ENCODE peak calls at places on chromosomes 13 and 19, in eight cellular contexts. Z is body of pancreas, O is progenitor cell of endocrine pancreas, K is gastrocnemius medialis, F is endothelial cell, M is GM10248, D is BJ, P is IMR-90. T is an unnamed sample.

GRCh38 chr19:33906578-33907335 is 110.1 kb downstream of the KCTD15 start:
- DNase-seq in F (peak), O (peak), P (peak), D (no peak), Z (peak), M (no peak), K (no peak), T (peak)

GRCh38 chr19:2475018-2475701 is 767 bp upstream of the GADD45B start:
- DNase-seq in P (peak), M (peak), F (no peak), Z (peak), O (no peak), D (no peak), K (no peak), T (peak)

GRCh38 chr19:33811246-33811645 is 14.6 kb downstream of the KCTD15 start:
- DNase-seq in Z (no peak), O (no peak), M (no peak), K (no peak), D (no peak), P (no peak), F (no peak), T (no peak)

GRCh38 chr19:19416280-19416679 is 10.8 kb downstream of the GATAD2A start:
- DNase-seq in O (no peak), F (no peak), P (no peak), K (no peak), M (no peak), Z (no peak), D (no peak), T (no peak)

GRCh38 chr19:47613165-47614146 is 4.5 kb downstream of the BICRA start:
- DNase-seq in P (peak), K (no peak), O (no peak), D (no peak), F (peak), Z (no peak), M (no peak), T (no peak)

GRCh38 chr13:24108615-24108965 is 51.9 kb upstream of the SPATA13 start:
- DNase-seq in P (no peak), F (no peak), M (no peak), D (no peak), O (no peak), K (no peak), Z (no peak), T (no peak)

GRCh38 chr19:30864460-30865215 is 484.6 kb downstream of the TSHZ3 start:
- DNase-seq in Z (no peak), O (no peak), D (no peak), P (no peak), F (no peak), M (no peak), K (no peak), T (no peak)

GRCh38 chr13:109737606-109738005 is 48.8 kb downstream of the IRS2 start:
- DNase-seq in P (peak), D (no peak), K (no peak), F (no peak), O (no peak), M (no peak), Z (no peak), T (no peak)

GRCh38 chr13:27036236-27036981 is 135.2 kb downstream of the USP12 start:
- DNase-seq in K (no peak), F (no peak), D (no peak), O (no peak), M (no peak), P (no peak), Z (no peak), T (no peak)

GRCh38 chr13:34391071-34391470 is 551.0 kb upstream of the NBEA start:
- DNase-seq in P (peak), M (no peak), F (no peak), O (no peak), K (no peak), Z (no peak), D (peak), T (no peak)

GRCh38 chr19:7368456-7368855 is 19.7 kb downstream of the ARHGEF18 start:
- DNase-seq in O (no peak), P (no peak), K (no peak), Z (no peak), D (no peak), F (no peak), M (no peak), T (no peak)

GRCh38 chr13:61728468-61728867 is 312.8 kb upstream of the PCDH20 start:
- DNase-seq in D (no peak), F (no peak), Z (peak), P (no peak), M (no peak), O (no peak), K (no peak), T (no peak)

GRCh38 chr19:53982611-53983010 is 8.8 kb upstream of the CACNG6 start:
- DNase-seq in P (no peak), K (no peak), M (no peak), D (no peak), Z (peak), O (peak), F (no peak), T (no peak)

DNA sequence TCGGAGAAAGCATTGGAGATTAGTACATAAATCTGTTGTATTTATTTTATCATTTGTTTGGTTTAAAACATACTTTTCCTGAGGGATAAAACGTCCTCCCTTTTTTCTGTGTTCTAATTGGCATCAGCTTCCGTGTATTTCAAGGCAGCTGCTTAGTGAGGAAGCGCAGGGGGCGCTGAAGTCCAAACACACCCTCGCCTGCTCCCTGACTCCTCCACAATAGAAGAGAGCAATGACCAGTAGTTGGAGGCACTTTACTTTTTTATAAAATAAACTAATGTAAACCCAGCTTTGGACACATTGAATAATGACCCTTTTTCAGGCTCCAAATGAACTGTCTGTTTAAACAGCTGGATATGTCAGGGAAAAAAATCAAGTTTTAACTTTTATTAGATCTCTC is 79.9 kb downstream of the RNASEH2B start:
- DNase-seq in M (no peak), K (no peak), Z (no peak), F (no peak), P (no peak), O (no peak), D (no peak), T (no peak)
- TF ChIP-seq CTCF in M (no peak), K (peak), Z (no peak), F (no peak), P (peak), O (peak), D (no peak), T (peak)

GRCh38 chr13:43195112-43195511 is 171.7 kb downstream of the DNAJC15 start:
- DNase-seq in Z (no peak), O (no peak), K (no peak), F (no peak), P (no peak), M (no peak), D (no peak), T (no peak)

GRCh38 chr13:43193789-43194188 is 170.4 kb downstream of the DNAJC15 start:
- DNase-seq in K (no peak), D (no peak), Z (no peak), P (no peak), O (no peak), M (no peak), F (no peak), T (no peak)

GRCh38 chr13:43196750-43197149 is 173.4 kb downstream of the DNAJC15 start:
- DNase-seq in M (no peak), F (no peak), P (no peak), K (no peak), O (no peak), D (no peak), Z (no peak), T (no peak)

GRCh38 chr13:43196171-43196611 is 172.8 kb downstream of the DNAJC15 start:
- DNase-seq in K (no peak), F (no peak), O (no peak), P (peak), D (no peak), M (no peak), Z (peak), T (no peak)

DNA sequence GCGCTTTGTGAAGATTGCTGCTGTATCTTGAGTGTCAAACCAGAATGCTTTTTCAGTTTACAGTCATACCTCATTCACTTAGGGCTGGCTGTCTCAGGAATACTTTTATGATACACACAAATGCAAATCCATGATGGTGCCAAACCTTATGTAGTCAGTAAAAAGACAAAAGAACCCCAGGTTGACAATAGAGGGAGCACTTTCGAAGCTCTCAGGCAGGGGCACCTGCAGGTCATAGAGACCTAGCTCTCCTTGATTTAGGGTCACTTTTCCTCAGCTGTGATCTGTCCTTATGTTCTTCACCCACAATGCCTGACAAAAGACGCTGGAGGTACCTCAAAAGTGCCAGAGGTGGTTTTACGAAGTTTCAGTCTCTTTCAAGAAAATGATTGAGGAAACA is 172.2 kb downstream of the DNAJC15 start:
- DNase-seq in K (no peak), P (no peak), O (no peak), D (no peak), Z (no peak), M (no peak), F (no peak), T (no peak)
- TF ChIP-seq CTCF in K (no peak), P (peak), O (no peak), D (no peak), Z (no peak), M (no peak), F (no peak), T (peak)

GRCh38 chr13:52833261-52833660 is 15.2 kb downstream of the PCDH8 start:
- DNase-seq in K (no peak), P (no peak), D (no peak), M (no peak), Z (no peak), F (no peak), O (no peak), T (no peak)
- TF ChIP-seq CTCF in K (no peak), P (no peak), D (no peak), M (no peak), Z (no peak), F (no peak), O (no peak), T (no peak)

GRCh38 chr19:4721196-4721595 is 2.4 kb downstream of the DPP9 start:
- DNase-seq in P (no peak), K (no peak), O (no peak), D (no peak), M (no peak), Z (no peak), F (no peak), T (no peak)

GRCh38 chr19:4722671-4723464 is 774 bp downstream of the DPP9 start:
- DNase-seq in M (peak), D (no peak), F (no peak), O (no peak), K (no peak), P (peak), Z (peak), T (peak)

GRCh38 chr19:4724252-4724514 is 541 bp upstream of the DPP9 start:
- DNase-seq in Z (no peak), M (no peak), O (no peak), K (no peak), P (no peak), F (no peak), D (no peak), T (no peak)

GRCh38 chr19:4720037-4720700 is 3.5 kb downstream of the DPP9 start:
- DNase-seq in K (no peak), O (no peak), F (no peak), D (no peak), M (no peak), P (no peak), Z (no peak), T (no peak)

GRCh38 chr19:4723465-4724251 is at the start of gene DPP9:
- DNase-seq in Z (peak), F (peak), M (peak), O (peak), P (peak), K (peak), D (peak), T (peak)
- TF ChIP-seq CTCF in Z (peak), F (no peak), M (peak), O (peak), P (peak), K (peak), D (peak), T (peak)

GRCh38 chr13:46052314-46053161 is at the start of gene ZC3H13:
- DNase-seq in F (peak), K (peak), M (peak), Z (peak), P (peak), O (peak), D (peak), T (peak)
- TF ChIP-seq CTCF in F (peak), K (peak), M (no peak), Z (peak), P (peak), O (peak), D (peak), T (peak)

GRCh38 chr13:89169951-89170350 is 1498.8 kb downstream of the SLITRK5 start:
- DNase-seq in Z (no peak), K (no peak), D (no peak), M (no peak), P (no peak), O (no peak), F (no peak), T (no peak)
- TF ChIP-seq CTCF in Z (no peak), K (no peak), D (no peak), M (no peak), P (no peak), O (no peak), F (no peak), T (no peak)

GRCh38 chr19:46404039-46404883 is 9.1 kb downstream of the CCDC8 start:
- DNase-seq in P (peak), M (no peak), O (peak), K (no peak), D (no peak), Z (peak), F (peak), T (no peak)
- TF ChIP-seq CTCF in P (peak), M (no peak), O (peak), K (no peak), D (peak), Z (no peak), F (no peak), T (no peak)

DNA sequence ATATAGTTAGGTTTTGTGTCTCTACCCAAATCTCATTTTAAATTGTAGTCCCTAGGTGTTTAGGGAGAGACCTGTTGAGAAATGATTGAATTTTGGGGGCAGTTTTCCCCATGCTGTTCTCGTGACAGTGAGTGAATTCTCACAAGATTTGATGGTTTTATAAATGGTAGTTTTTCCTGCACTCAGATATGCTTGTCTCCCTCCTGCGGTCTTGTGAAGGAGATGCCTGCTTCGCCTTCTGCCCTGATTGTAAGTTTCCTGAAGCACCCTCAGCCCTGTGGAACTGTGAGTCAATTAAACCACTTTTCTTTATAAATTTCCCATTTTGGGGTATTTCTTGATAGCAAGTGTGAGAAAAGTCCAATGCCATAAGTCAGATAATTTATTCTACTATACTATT is 1977.5 kb upstream of the PCDH20 start:
- DNase-seq in Z (no peak), O (no peak), P (peak), K (no peak), M (no peak), D (no peak), F (no peak), T (no peak)
- TF ChIP-seq CTCF in Z (no peak), O (no peak), P (no peak), K (no peak), M (no peak), D (no peak), F (no peak), T (no peak)

T was measured in GM13977.